ENCODE peak calls at places on chromosomes 2 and 18, in six cellular contexts. P is dorsolateral prefrontal cortex; X is pancreas; E is skeletal muscle cell; O is tibial artery; G is CD4-positive, CD25-positive, alpha-beta regulatory T cell. Q is an unnamed sample.

GRCh38 chr2:99860720-99861375 is 281.5 kb downstream of the AFF3 start:
- DNase-seq in P (no peak), X (no peak), E (no peak), O (no peak), G (no peak), Q (no peak)

GRCh38 chr2:216713691-216714411 is 18.5 kb upstream of the IGFBP5 start:
- DNase-seq in P (no peak), X (no peak), E (peak; percentile 92), O (peak; percentile 68), G (no peak), Q (peak; percentile 87)

GRCh38 chr2:127985026-127985734 is 42.7 kb downstream of the SAP130 start:
- DNase-seq in P (no peak), X (no peak), E (no peak), O (no peak), G (no peak), Q (no peak)

GRCh38 chr18:45802814-45803492 is 22.5 kb upstream of the SIGLEC15 start:
- DNase-seq in P (no peak), X (no peak), E (peak; percentile 95), O (no peak), G (no peak), Q (peak; percentile 90)

GRCh38 chr18:70411886-70412443 is 123.1 kb downstream of the SOCS6 start:
- DNase-seq in P (no peak), X (no peak), E (no peak), O (no peak), G (no peak), Q (no peak)

GRCh38 chr2:70935468-70936164 is at the start of gene ATP6V1B1:
- DNase-seq in P (no peak), X (no peak), E (no peak), O (no peak), G (no peak), Q (no peak)

GRCh38 chr2:79585701-79586428 is 73.0 kb downstream of the CTNNA2 start:
- DNase-seq in P (peak; percentile 33), X (no peak), E (no peak), O (no peak), G (no peak), Q (peak; percentile 20)

GRCh38 chr2:63698825-63699548 is 110.2 kb downstream of the MDH1 start:
- DNase-seq in P (no peak), X (peak; percentile 23), E (peak; percentile 80), O (peak; percentile 83), G (peak; percentile 63), Q (peak; percentile 89)

GRCh38 chr18:69597561-69597960 is 196.9 kb downstream of the DOK6 start:
- DNase-seq in P (no peak), X (no peak), E (no peak), O (no peak), G (no peak), Q (no peak)

GRCh38 chr2:230266654-230267053 is 41.1 kb downstream of the SP140 start:
- DNase-seq in P (no peak), X (no peak), E (no peak), O (no peak), G (no peak), Q (no peak)

GRCh38 chr2:9739508-9739907 is 103.8 kb upstream of the TAF1B start:
- DNase-seq in P (no peak), X (no peak), E (no peak), O (peak; percentile 36), G (peak; percentile 92), Q (no peak)

GRCh38 chr2:180012523-180012922 is 5.4 kb upstream of the CWC22 start:
- DNase-seq in P (no peak), X (no peak), E (peak; percentile 82), O (no peak), G (no peak), Q (peak; percentile 48)

GRCh38 chr2:88016086-88016947 is at the start of gene RNU2-63P:
- DNase-seq in P (peak; percentile 74), X (peak; percentile 79), E (peak; percentile 87), O (peak; percentile 52), G (peak; percentile 84), Q (peak; percentile 89)

GRCh38 chr2:207161724-207162123 is 4.0 kb downstream of the KLF7 start:
- DNase-seq in P (no peak), X (no peak), E (no peak), O (no peak), G (no peak), Q (no peak)

GRCh38 chr2:26299488-26300092 is 46.4 kb upstream of the SELENOI start:
- DNase-seq in P (no peak), X (peak; percentile 45), E (no peak), O (peak; percentile 29), G (peak; percentile 55), Q (no peak)

GRCh38 chr2:112794131-112794733 is 9.9 kb upstream of the IL1A start:
- DNase-seq in P (no peak), X (peak; percentile 33), E (peak; percentile 89), O (peak; percentile 37), G (peak; percentile 74), Q (peak; percentile 30)

GRCh38 chr2:219369447-219369861 is 18.3 kb downstream of the DNPEP start:
- DNase-seq in P (no peak), X (peak; percentile 39), E (peak; percentile 56), O (peak; percentile 58), G (no peak), Q (peak; percentile 19)

GRCh38 chr2:159758686-159759085 is 39.3 kb downstream of the CD302 start:
- DNase-seq in P (no peak), X (no peak), E (no peak), O (no peak), G (no peak), Q (no peak)

GRCh38 chr2:27369471-27370025 is 590 bp downstream of the EIF2B4 start:
- DNase-seq in P (peak; percentile 52), X (no peak), E (no peak), O (peak; percentile 62), G (no peak), Q (no peak)

DNA sequence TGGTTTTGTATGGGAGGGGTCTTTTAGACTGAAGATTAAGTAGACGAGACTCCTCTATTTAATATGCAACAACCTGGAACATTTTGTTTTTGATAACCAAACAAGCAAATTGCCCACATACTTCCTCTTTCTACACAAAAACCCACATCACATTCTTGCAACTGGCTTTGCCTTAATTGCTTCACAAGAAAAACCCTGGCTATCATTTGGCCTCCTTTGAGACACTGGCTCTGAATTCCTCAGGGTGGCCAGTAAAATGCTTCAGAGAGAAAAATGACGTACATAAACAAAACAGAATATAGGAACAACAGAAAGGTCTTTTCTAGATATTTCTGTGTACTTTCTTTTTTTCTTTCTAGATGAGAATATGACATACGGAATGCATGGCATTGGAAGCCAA is 103.0 kb downstream of the TRIB2 start:
- DNase-seq in P (no peak), X (no peak), E (no peak), O (no peak), G (no peak), Q (no peak)
- H3K4me3 ChIP-seq in P (no peak overlapping the region), X (no peak overlapping the region), E (no peak overlapping the region), O (no peak overlapping the region), G (no peak overlapping the region), Q (no peak overlapping the region)

GRCh38 chr2:64861338-64862000 is 127.7 kb upstream of the SLC1A4 start:
- DNase-seq in P (no peak), X (no peak), E (no peak), O (peak; percentile 17), G (no peak), Q (no peak)

GRCh38 chr2:64860936-64861335 is 128.3 kb upstream of the SLC1A4 start:
- DNase-seq in P (no peak), X (no peak), E (no peak), O (no peak), G (no peak), Q (no peak)

GRCh38 chr2:64859208-64860161 is 129.7 kb upstream of the SLC1A4 start:
- DNase-seq in P (peak; percentile 59), X (peak; percentile 90), E (peak; percentile 87), O (peak; percentile 91), G (no peak), Q (peak; percentile 50)

GRCh38 chr2:64862001-64862397 is 127.2 kb upstream of the SLC1A4 start:
- DNase-seq in P (no peak), X (no peak), E (no peak), O (peak; percentile 16), G (no peak), Q (no peak)

GRCh38 chr2:64860321-64860751 is 128.9 kb upstream of the SLC1A4 start:
- DNase-seq in P (no peak), X (no peak), E (no peak), O (peak; percentile 20), G (no peak), Q (no peak)
- H3K4me3 ChIP-seq in P (peak overlapping the region; percentile 65), X (peak overlapping the region; percentile 55), E (no peak overlapping the region), O (peak overlapping the region; percentile 65), G (no peak overlapping the region), Q (no peak overlapping the region)

GRCh38 chr18:62001396-62001795 is 108.6 kb upstream of the RNF152 start:
- DNase-seq in P (no peak), X (no peak), E (no peak), O (no peak), G (no peak), Q (no peak)

GRCh38 chr18:61993831-61994230 is 101.0 kb upstream of the RNF152 start:
- DNase-seq in P (no peak), X (no peak), E (no peak), O (no peak), G (no peak), Q (no peak)

GRCh38 chr18:61998957-61999356 is 106.2 kb upstream of the RNF152 start:
- DNase-seq in P (no peak), X (no peak), E (peak; percentile 75), O (no peak), G (no peak), Q (no peak)

GRCh38 chr18:61995547-61996062 is 102.8 kb upstream of the RNF152 start:
- DNase-seq in P (no peak), X (no peak), E (no peak), O (no peak), G (no peak), Q (no peak)

GRCh38 chr18:61998335-61998734 is 105.5 kb upstream of the RNF152 start:
- DNase-seq in P (no peak), X (no peak), E (no peak), O (no peak), G (no peak), Q (no peak)
- H3K4me3 ChIP-seq in P (no peak overlapping the region), X (no peak overlapping the region), E (no peak overlapping the region), O (no peak overlapping the region), G (no peak overlapping the region), Q (no peak overlapping the region)

GRCh38 chr2:241310917-241311566 is 4.4 kb downstream of the HDLBP start:
- DNase-seq in P (no peak), X (no peak), E (no peak), O (no peak), G (no peak), Q (no peak)

GRCh38 chr2:241309684-241310117 is 5.8 kb downstream of the HDLBP start:
- DNase-seq in P (no peak), X (no peak), E (peak; percentile 3), O (no peak), G (peak; percentile 79), Q (no peak)

GRCh38 chr2:241314181-241314932 is 1.1 kb downstream of the HDLBP start:
- DNase-seq in P (no peak), X (no peak), E (peak; percentile 5), O (no peak), G (no peak), Q (no peak)

GRCh38 chr2:241314933-241315182 is 614 bp downstream of the HDLBP start:
- DNase-seq in P (no peak), X (no peak), E (no peak), O (no peak), G (no peak), Q (no peak)

DNA sequence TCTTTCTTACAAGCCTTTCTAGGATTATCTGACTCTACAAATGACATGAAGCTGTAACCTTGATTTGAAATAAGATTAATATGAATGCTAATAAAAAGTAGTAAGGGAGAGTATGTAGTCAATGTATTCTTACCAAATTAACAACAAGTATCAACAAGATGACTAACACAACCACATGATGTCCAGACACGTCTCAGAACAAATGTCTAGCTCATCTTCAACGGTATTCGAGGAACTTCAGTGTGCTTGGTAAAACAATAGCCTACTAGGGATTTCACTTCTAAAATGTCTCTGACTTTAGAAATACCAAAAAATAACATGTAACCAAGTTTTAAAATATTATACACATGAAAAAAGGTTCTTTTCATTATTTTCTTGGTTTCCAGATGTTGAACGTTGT is 3.4 kb downstream of the HDLBP start:
- DNase-seq in P (no peak), X (no peak), E (peak; percentile 24), O (no peak), G (no peak), Q (no peak)
- H3K4me3 ChIP-seq in P (no peak overlapping the region), X (no peak overlapping the region), E (no peak overlapping the region), O (no peak overlapping the region), G (no peak overlapping the region), Q (no peak overlapping the region)